ENCODE peak calls at places on chromosomes 4 and X, in nine cellular contexts. One of them, this sample, is unnamed.

GRCh38 chr4:148642907-148643306 is 200.7 kb upstream of the NR3C2 start:
- DNase-seq in foreskin fibroblast: no peak
- DNase-seq in breast epithelium: no peak
- DNase-seq in testis: no peak
- DNase-seq in astrocyte of the cerebellum: no peak
- DNase-seq in upper lobe of right lung: no peak
- DNase-seq in heart right ventricle: no peak
- DNase-seq in cardiac muscle cell: no peak
- DNase-seq in MM.1S: no peak
- DNase-seq in this sample: no peak

GRCh38 chr4:125140966-125141495 is 173.7 kb upstream of the FAT4 start:
- DNase-seq in foreskin fibroblast: peak
- DNase-seq in breast epithelium: no peak
- DNase-seq in testis: no peak
- DNase-seq in astrocyte of the cerebellum: no peak
- DNase-seq in upper lobe of right lung: no peak
- DNase-seq in heart right ventricle: no peak
- DNase-seq in cardiac muscle cell: no peak
- DNase-seq in MM.1S: no peak
- DNase-seq in this sample: no peak

GRCh38 chr4:82745173-82745842 is 53.3 kb downstream of the SCD5 start:
- DNase-seq in foreskin fibroblast: no peak
- DNase-seq in breast epithelium: no peak
- DNase-seq in testis: no peak
- DNase-seq in astrocyte of the cerebellum: peak
- DNase-seq in upper lobe of right lung: no peak
- DNase-seq in heart right ventricle: no peak
- DNase-seq in cardiac muscle cell: no peak
- DNase-seq in MM.1S: no peak
- DNase-seq in this sample: no peak

GRCh38 chr4:11748169-11748872 is 319.6 kb upstream of the HS3ST1 start:
- DNase-seq in foreskin fibroblast: peak
- DNase-seq in breast epithelium: no peak
- DNase-seq in testis: no peak
- DNase-seq in astrocyte of the cerebellum: peak
- DNase-seq in upper lobe of right lung: no peak
- DNase-seq in heart right ventricle: no peak
- DNase-seq in cardiac muscle cell: no peak
- DNase-seq in MM.1S: no peak
- DNase-seq in this sample: no peak

GRCh38 chrX:135295238-135295943 is 13.9 kb upstream of the ETDC start:
- DNase-seq in foreskin fibroblast: peak
- DNase-seq in breast epithelium: no peak
- DNase-seq in testis: peak
- DNase-seq in astrocyte of the cerebellum: peak
- DNase-seq in upper lobe of right lung: peak
- DNase-seq in heart right ventricle: peak
- DNase-seq in cardiac muscle cell: peak
- DNase-seq in MM.1S: peak
- DNase-seq in this sample: no peak

GRCh38 chr4:666822-667544 is 7.1 kb downstream of the ATP5ME start:
- DNase-seq in foreskin fibroblast: no peak
- DNase-seq in breast epithelium: no peak
- DNase-seq in testis: no peak
- DNase-seq in astrocyte of the cerebellum: no peak
- DNase-seq in upper lobe of right lung: no peak
- DNase-seq in heart right ventricle: no peak
- DNase-seq in cardiac muscle cell: no peak
- DNase-seq in MM.1S: no peak
- DNase-seq in this sample: no peak

GRCh38 chr4:101187837-101188236 is 159.5 kb downstream of the PPP3CA start:
- DNase-seq in foreskin fibroblast: no peak
- DNase-seq in breast epithelium: no peak
- DNase-seq in testis: no peak
- DNase-seq in astrocyte of the cerebellum: no peak
- DNase-seq in upper lobe of right lung: no peak
- DNase-seq in heart right ventricle: no peak
- DNase-seq in cardiac muscle cell: no peak
- DNase-seq in MM.1S: no peak
- DNase-seq in this sample: no peak

GRCh38 chr4:76758290-76758882 is 139.6 kb downstream of the SOWAHB start:
- DNase-seq in foreskin fibroblast: peak
- DNase-seq in breast epithelium: no peak
- DNase-seq in testis: peak
- DNase-seq in astrocyte of the cerebellum: peak
- DNase-seq in upper lobe of right lung: no peak
- DNase-seq in heart right ventricle: no peak
- DNase-seq in cardiac muscle cell: peak
- DNase-seq in MM.1S: peak
- DNase-seq in this sample: no peak

GRCh38 chr4:168907119-168907698 is 102.8 kb downstream of the CBR4 start:
- DNase-seq in foreskin fibroblast: peak
- DNase-seq in breast epithelium: no peak
- DNase-seq in testis: no peak
- DNase-seq in astrocyte of the cerebellum: no peak
- DNase-seq in upper lobe of right lung: no peak
- DNase-seq in heart right ventricle: no peak
- DNase-seq in cardiac muscle cell: no peak
- DNase-seq in MM.1S: no peak
- DNase-seq in this sample: no peak

GRCh38 chrX:97616883-97617510 is 733.3 kb downstream of the RPA4 start:
- DNase-seq in foreskin fibroblast: peak
- DNase-seq in breast epithelium: no peak
- DNase-seq in testis: no peak
- DNase-seq in astrocyte of the cerebellum: peak
- DNase-seq in upper lobe of right lung: no peak
- DNase-seq in heart right ventricle: no peak
- DNase-seq in cardiac muscle cell: no peak
- DNase-seq in MM.1S: peak
- DNase-seq in this sample: no peak

GRCh38 chr4:86942185-86942666 is 7.4 kb downstream of the AFF1 start:
- DNase-seq in foreskin fibroblast: no peak
- DNase-seq in breast epithelium: no peak
- DNase-seq in testis: no peak
- DNase-seq in astrocyte of the cerebellum: no peak
- DNase-seq in upper lobe of right lung: no peak
- DNase-seq in heart right ventricle: no peak
- DNase-seq in cardiac muscle cell: no peak
- DNase-seq in MM.1S: no peak
- DNase-seq in this sample: no peak

GRCh38 chr4:5019796-5020195 is 538 bp upstream of the CYTL1 start:
- DNase-seq in foreskin fibroblast: no peak
- DNase-seq in breast epithelium: no peak
- DNase-seq in testis: no peak
- DNase-seq in astrocyte of the cerebellum: no peak
- DNase-seq in upper lobe of right lung: no peak
- DNase-seq in heart right ventricle: no peak
- DNase-seq in cardiac muscle cell: no peak
- DNase-seq in MM.1S: no peak
- DNase-seq in this sample: no peak

GRCh38 chr4:187499961-187500360 is 495.6 kb upstream of the ZFP42 start:
- DNase-seq in foreskin fibroblast: no peak
- DNase-seq in breast epithelium: no peak
- DNase-seq in testis: no peak
- DNase-seq in astrocyte of the cerebellum: no peak
- DNase-seq in upper lobe of right lung: no peak
- DNase-seq in heart right ventricle: no peak
- DNase-seq in cardiac muscle cell: no peak
- DNase-seq in MM.1S: no peak
- DNase-seq in this sample: no peak

GRCh38 chr4:165394275-165394674 is 15.5 kb downstream of the CPE start:
- DNase-seq in foreskin fibroblast: no peak
- DNase-seq in breast epithelium: no peak
- DNase-seq in testis: no peak
- DNase-seq in astrocyte of the cerebellum: no peak
- DNase-seq in upper lobe of right lung: no peak
- DNase-seq in heart right ventricle: no peak
- DNase-seq in cardiac muscle cell: no peak
- DNase-seq in MM.1S: no peak
- DNase-seq in this sample: no peak

GRCh38 chr4:77618383-77619241 is 13.0 kb downstream of the CXCL13 start:
- DNase-seq in foreskin fibroblast: peak
- DNase-seq in breast epithelium: peak
- DNase-seq in testis: peak
- DNase-seq in astrocyte of the cerebellum: peak
- DNase-seq in upper lobe of right lung: no peak
- DNase-seq in heart right ventricle: no peak
- DNase-seq in cardiac muscle cell: peak
- DNase-seq in MM.1S: peak
- DNase-seq in this sample: no peak

GRCh38 chr4:41541697-41542096 is 3.7 kb downstream of the LIMCH1 start:
- DNase-seq in foreskin fibroblast: peak
- DNase-seq in breast epithelium: no peak
- DNase-seq in testis: no peak
- DNase-seq in astrocyte of the cerebellum: no peak
- DNase-seq in upper lobe of right lung: no peak
- DNase-seq in heart right ventricle: no peak
- DNase-seq in cardiac muscle cell: no peak
- DNase-seq in MM.1S: no peak
- DNase-seq in this sample: no peak

GRCh38 chrX:136063340-136064079 is 78.3 kb downstream of the SLC9A6 start:
- DNase-seq in foreskin fibroblast: no peak
- DNase-seq in breast epithelium: no peak
- DNase-seq in testis: no peak
- DNase-seq in astrocyte of the cerebellum: no peak
- DNase-seq in upper lobe of right lung: no peak
- DNase-seq in heart right ventricle: no peak
- DNase-seq in cardiac muscle cell: no peak
- DNase-seq in MM.1S: no peak
- DNase-seq in this sample: no peak

DNA sequence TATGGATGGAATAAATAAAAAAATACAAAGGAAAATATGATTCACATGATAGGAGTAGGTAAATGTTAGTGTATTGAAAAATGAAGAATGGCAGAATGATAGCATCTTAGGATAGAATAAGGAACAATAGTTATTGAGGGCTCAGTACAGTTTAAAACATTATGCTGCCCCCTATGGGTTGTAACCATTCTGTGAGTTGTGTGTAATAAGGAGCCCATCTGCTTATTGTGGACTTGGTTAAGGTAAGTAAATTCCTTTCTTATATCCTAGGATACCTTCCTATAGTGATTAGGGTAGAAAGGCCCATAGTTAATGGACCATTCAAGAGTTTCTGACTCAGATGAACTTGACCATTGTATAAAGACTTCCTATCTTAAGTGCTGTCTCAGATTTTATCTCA is 195.8 kb downstream of the PDHA2 start:
- DNase-seq in foreskin fibroblast: no peak
- DNase-seq in breast epithelium: no peak
- DNase-seq in testis: peak
- DNase-seq in astrocyte of the cerebellum: no peak
- DNase-seq in upper lobe of right lung: no peak
- DNase-seq in heart right ventricle: no peak
- DNase-seq in cardiac muscle cell: peak
- DNase-seq in MM.1S: peak
- DNase-seq in this sample: no peak
- TF ChIP-seq CTCF in foreskin fibroblast: no peak
- TF ChIP-seq CTCF in breast epithelium: no peak
- TF ChIP-seq CTCF in testis: peak
- TF ChIP-seq CTCF in astrocyte of the cerebellum: peak
- TF ChIP-seq CTCF in upper lobe of right lung: peak
- TF ChIP-seq CTCF in heart right ventricle: peak
- TF ChIP-seq CTCF in cardiac muscle cell: peak
- TF ChIP-seq CTCF in MM.1S: peak
- TF ChIP-seq CTCF in this sample: no peak

DNA sequence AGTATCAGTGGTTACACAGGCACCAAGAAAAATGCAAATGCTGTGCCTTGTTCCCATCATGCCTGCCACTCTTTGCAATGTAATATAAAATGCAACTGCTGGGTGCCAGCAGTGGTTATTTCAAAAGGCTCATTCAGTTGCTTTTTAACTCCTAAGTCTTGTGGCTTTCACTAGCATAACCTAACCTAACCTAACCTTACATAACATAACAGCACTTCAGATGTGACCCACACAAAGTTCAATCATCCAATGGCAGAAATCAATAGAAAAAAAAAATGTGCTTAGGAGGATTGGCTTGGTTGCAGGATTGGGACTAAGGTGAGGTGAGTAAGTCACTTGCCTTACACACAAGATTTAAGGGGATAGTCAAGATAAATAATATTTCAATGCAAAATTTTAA is 60.2 kb upstream of the VMA21 start:
- DNase-seq in foreskin fibroblast: no peak
- DNase-seq in breast epithelium: no peak
- DNase-seq in testis: no peak
- DNase-seq in astrocyte of the cerebellum: no peak
- DNase-seq in upper lobe of right lung: no peak
- DNase-seq in heart right ventricle: no peak
- DNase-seq in cardiac muscle cell: no peak
- DNase-seq in MM.1S: no peak
- DNase-seq in this sample: no peak
- TF ChIP-seq CTCF in foreskin fibroblast: no peak
- TF ChIP-seq CTCF in breast epithelium: no peak
- TF ChIP-seq CTCF in testis: no peak
- TF ChIP-seq CTCF in astrocyte of the cerebellum: no peak
- TF ChIP-seq CTCF in upper lobe of right lung: no peak
- TF ChIP-seq CTCF in heart right ventricle: no peak
- TF ChIP-seq CTCF in cardiac muscle cell: no peak
- TF ChIP-seq CTCF in MM.1S: no peak
- TF ChIP-seq CTCF in this sample: no peak

DNA sequence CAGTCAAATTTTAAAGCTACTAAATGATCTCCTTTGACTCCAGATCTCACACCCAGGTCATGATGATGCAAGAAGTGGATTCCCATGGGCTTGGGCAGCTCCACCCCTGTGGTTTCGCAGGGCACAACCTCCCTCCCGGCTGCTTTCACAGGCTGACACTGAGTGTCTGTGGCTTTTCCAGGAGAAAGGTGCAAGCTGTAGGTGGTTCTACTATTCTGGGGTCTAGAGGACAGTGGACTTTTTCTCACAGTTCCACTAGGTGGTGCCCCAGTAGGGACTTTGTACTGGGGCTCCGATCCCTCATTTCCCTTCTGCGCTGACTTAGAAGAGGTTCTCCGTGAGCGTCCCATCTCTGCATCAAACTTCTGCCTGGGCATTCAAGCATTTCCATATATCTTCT is 845.2 kb downstream of the PCDH18 start:
- DNase-seq in foreskin fibroblast: no peak
- DNase-seq in breast epithelium: no peak
- DNase-seq in testis: no peak
- DNase-seq in astrocyte of the cerebellum: no peak
- DNase-seq in upper lobe of right lung: no peak
- DNase-seq in heart right ventricle: no peak
- DNase-seq in cardiac muscle cell: no peak
- DNase-seq in MM.1S: no peak
- DNase-seq in this sample: no peak
- TF ChIP-seq CTCF in foreskin fibroblast: no peak
- TF ChIP-seq CTCF in breast epithelium: no peak
- TF ChIP-seq CTCF in testis: no peak
- TF ChIP-seq CTCF in astrocyte of the cerebellum: no peak
- TF ChIP-seq CTCF in upper lobe of right lung: no peak
- TF ChIP-seq CTCF in heart right ventricle: no peak
- TF ChIP-seq CTCF in cardiac muscle cell: peak
- TF ChIP-seq CTCF in MM.1S: no peak
- TF ChIP-seq CTCF in this sample: no peak

DNA sequence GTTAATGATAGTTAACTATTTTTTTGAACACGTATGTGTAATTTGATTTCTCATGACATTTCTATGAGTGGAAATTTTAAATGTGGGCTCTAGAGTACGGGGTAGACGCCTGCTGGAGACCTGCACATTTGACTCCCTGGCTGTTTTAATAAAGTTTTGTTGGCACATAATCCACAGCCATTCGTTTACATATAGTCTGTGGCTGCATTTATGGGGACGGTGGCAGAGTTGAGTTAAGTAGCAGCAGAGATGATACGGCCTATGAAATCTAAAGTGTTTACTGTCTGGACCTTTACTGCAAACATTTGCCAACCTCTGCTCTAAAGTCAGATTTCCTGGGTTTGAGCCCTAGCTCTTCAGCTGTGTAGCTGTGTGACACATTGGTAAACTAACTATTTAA is 118.8 kb downstream of the CHRNA9 start:
- DNase-seq in foreskin fibroblast: no peak
- DNase-seq in breast epithelium: no peak
- DNase-seq in testis: no peak
- DNase-seq in astrocyte of the cerebellum: no peak
- DNase-seq in upper lobe of right lung: no peak
- DNase-seq in heart right ventricle: no peak
- DNase-seq in cardiac muscle cell: no peak
- DNase-seq in MM.1S: no peak
- DNase-seq in this sample: no peak
- TF ChIP-seq CTCF in foreskin fibroblast: no peak
- TF ChIP-seq CTCF in breast epithelium: no peak
- TF ChIP-seq CTCF in testis: no peak
- TF ChIP-seq CTCF in astrocyte of the cerebellum: no peak
- TF ChIP-seq CTCF in upper lobe of right lung: no peak
- TF ChIP-seq CTCF in heart right ventricle: no peak
- TF ChIP-seq CTCF in cardiac muscle cell: no peak
- TF ChIP-seq CTCF in MM.1S: no peak
- TF ChIP-seq CTCF in this sample: no peak